ENCODE peak calls at places on chromosomes 6 and 20, in five cellular contexts. V is HT1080, E is mucosa of gallbladder, H is adrenal gland, F is T-helper 2 cell. S is an unnamed sample.

GRCh38 chr20:45938727-45939438 is 4.4 kb downstream of the PCIF1 start:
- DNase-seq in V (no peak), H (no peak), F (no peak), E (no peak), S (no peak)

GRCh38 chr6:158049055-158050028 is 67.7 kb downstream of the SYNJ2 start:
- DNase-seq in F (no peak), H (no peak), V (no peak), E (no peak), S (no peak)

GRCh38 chr20:9200620-9201019 is 131.7 kb downstream of the PLCB4 start:
- DNase-seq in V (peak; percentile 86), E (no peak), F (no peak), H (no peak), S (no peak)

GRCh38 chr6:122789862-122790739 is 1.0 kb downstream of the SMPDL3A start:
- DNase-seq in F (no peak), H (peak; percentile 38), E (no peak), V (no peak), S (no peak)

GRCh38 chr20:31475032-31475431 is at the start of the genes DEFB124 and REM1:
- DNase-seq in F (no peak), H (no peak), V (no peak), E (no peak), S (no peak)

GRCh38 chr6:36805917-36806316 is 33.3 kb downstream of the CPNE5 start:
- DNase-seq in V (no peak), H (no peak), F (no peak), E (no peak), S (no peak)

GRCh38 chr6:122818866-122819265 is 29.8 kb downstream of the SMPDL3A start:
- DNase-seq in E (no peak), F (no peak), H (no peak), V (no peak), S (no peak)

GRCh38 chr6:111585241-111585968 is 20.3 kb downstream of the TRAF3IP2 start:
- DNase-seq in H (no peak), E (no peak), F (no peak), V (no peak), S (no peak)

GRCh38 chr6:28794175-28795002 is 129.4 kb downstream of the TRIM27 start:
- DNase-seq in F (no peak), H (no peak), V (no peak), E (no peak), S (no peak)

GRCh38 chr6:161226005-161226964 is 47.6 kb downstream of the AGPAT4 start:
- DNase-seq in F (no peak), V (no peak), E (no peak), H (no peak), S (no peak)

GRCh38 chr6:117270121-117270959 is 5.0 kb downstream of the VGLL2 start:
- DNase-seq in E (no peak), F (no peak), V (no peak), H (no peak), S (peak; percentile 36)

GRCh38 chr6:53348436-53349208 is at the start of gene ELOVL5:
- DNase-seq in H (peak; percentile 99), E (peak; percentile 99), F (peak; percentile 97), V (peak; percentile 92), S (peak; percentile 90)

S was measured in body of pancreas.